ENCODE peak calls at places on chromosomes 2 and 18, in six cellular contexts. One of them, this sample, is unnamed.
A peak's percentile ranks its signal among the peaks of the same experiment; 100 is the strongest.

GRCh38 chr18:23609390-23610008 is 23.2 kb upstream of the NPC1 start:
- DNase-seq in HCT116: no peak
- DNase-seq in colonic mucosa: no peak
- DNase-seq in astrocyte: no peak
- DNase-seq in mesendoderm: peak; percentile 78
- DNase-seq in adrenal gland: no peak
- DNase-seq in this sample: no peak

GRCh38 chr18:2146092-2146491 is 425.2 kb downstream of the METTL4 start:
- DNase-seq in HCT116: no peak
- DNase-seq in colonic mucosa: no peak
- DNase-seq in astrocyte: no peak
- DNase-seq in mesendoderm: no peak
- DNase-seq in adrenal gland: no peak
- DNase-seq in this sample: no peak

GRCh38 chr2:1848599-1848995 is 104.3 kb upstream of the PXDN start:
- DNase-seq in HCT116: no peak
- DNase-seq in colonic mucosa: no peak
- DNase-seq in astrocyte: no peak
- DNase-seq in mesendoderm: no peak
- DNase-seq in adrenal gland: no peak
- DNase-seq in this sample: no peak

GRCh38 chr2:182559623-182560022 is 132.8 kb upstream of the PDE1A start:
- DNase-seq in HCT116: peak; percentile 4
- DNase-seq in colonic mucosa: no peak
- DNase-seq in astrocyte: peak; percentile 25
- DNase-seq in mesendoderm: no peak
- DNase-seq in adrenal gland: no peak
- DNase-seq in this sample: no peak

GRCh38 chr2:71669058-71669456 is 215.7 kb downstream of the DYSF start:
- DNase-seq in HCT116: no peak
- DNase-seq in colonic mucosa: no peak
- DNase-seq in astrocyte: no peak
- DNase-seq in mesendoderm: no peak
- DNase-seq in adrenal gland: no peak
- DNase-seq in this sample: no peak

GRCh38 chr18:57921708-57922107 is 118.6 kb upstream of the ATP8B1 start:
- DNase-seq in HCT116: peak; percentile 23
- DNase-seq in colonic mucosa: no peak
- DNase-seq in astrocyte: no peak
- DNase-seq in mesendoderm: peak; percentile 27
- DNase-seq in adrenal gland: no peak
- DNase-seq in this sample: no peak

GRCh38 chr2:171318463-171318934 is 115.3 kb downstream of the METTL8 start:
- DNase-seq in HCT116: no peak
- DNase-seq in colonic mucosa: no peak
- DNase-seq in astrocyte: peak; percentile 26
- DNase-seq in mesendoderm: peak; percentile 77
- DNase-seq in adrenal gland: peak; percentile 28
- DNase-seq in this sample: peak; percentile 33

GRCh38 chr2:113974727-113975126 is 84.8 kb downstream of the ACTR3 start:
- DNase-seq in HCT116: no peak
- DNase-seq in colonic mucosa: no peak
- DNase-seq in astrocyte: no peak
- DNase-seq in mesendoderm: no peak
- DNase-seq in adrenal gland: no peak
- DNase-seq in this sample: no peak

GRCh38 chr2:129611456-129611855 is 368.0 kb upstream of the RAB6C start:
- DNase-seq in HCT116: no peak
- DNase-seq in colonic mucosa: no peak
- DNase-seq in astrocyte: no peak
- DNase-seq in mesendoderm: peak; percentile 13
- DNase-seq in adrenal gland: no peak
- DNase-seq in this sample: no peak

GRCh38 chr2:26562811-26563645 is 78.1 kb downstream of the CIB4 start:
- DNase-seq in HCT116: peak; percentile 29
- DNase-seq in colonic mucosa: peak; percentile 63
- DNase-seq in astrocyte: peak; percentile 52
- DNase-seq in mesendoderm: no peak
- DNase-seq in adrenal gland: no peak
- DNase-seq in this sample: no peak

GRCh38 chr18:13613591-13614317 is 112.6 kb downstream of the FAM210A start:
- DNase-seq in HCT116: no peak
- DNase-seq in colonic mucosa: no peak
- DNase-seq in astrocyte: no peak
- DNase-seq in mesendoderm: no peak
- DNase-seq in adrenal gland: no peak
- DNase-seq in this sample: no peak

GRCh38 chr2:63604666-63605065 is 15.9 kb downstream of the MDH1 start:
- DNase-seq in HCT116: no peak
- DNase-seq in colonic mucosa: no peak
- DNase-seq in astrocyte: no peak
- DNase-seq in mesendoderm: peak; percentile 40
- DNase-seq in adrenal gland: no peak
- DNase-seq in this sample: no peak

GRCh38 chr2:99376254-99376864 is 39.2 kb downstream of the EIF5B start:
- DNase-seq in HCT116: no peak
- DNase-seq in colonic mucosa: no peak
- DNase-seq in astrocyte: no peak
- DNase-seq in mesendoderm: no peak
- DNase-seq in adrenal gland: no peak
- DNase-seq in this sample: no peak

GRCh38 chr18:48538531-48539405 is at the start of gene CTIF:
- DNase-seq in HCT116: peak; percentile 91
- DNase-seq in colonic mucosa: peak; percentile 97
- DNase-seq in astrocyte: peak; percentile 95
- DNase-seq in mesendoderm: peak; percentile 100
- DNase-seq in adrenal gland: peak; percentile 96
- DNase-seq in this sample: peak; percentile 98

GRCh38 chr2:237120956-237121720 is 35.4 kb downstream of the COPS8 start:
- DNase-seq in HCT116: no peak
- DNase-seq in colonic mucosa: no peak
- DNase-seq in astrocyte: no peak
- DNase-seq in mesendoderm: no peak
- DNase-seq in adrenal gland: no peak
- DNase-seq in this sample: no peak

GRCh38 chr2:127145255-127145899 is 38.4 kb upstream of the BIN1 start:
- DNase-seq in HCT116: no peak
- DNase-seq in colonic mucosa: no peak
- DNase-seq in astrocyte: peak; percentile 55
- DNase-seq in mesendoderm: no peak
- DNase-seq in adrenal gland: no peak
- DNase-seq in this sample: no peak

GRCh38 chr2:46337208-46337994 is 40.2 kb downstream of the EPAS1 start:
- DNase-seq in HCT116: no peak
- DNase-seq in colonic mucosa: no peak
- DNase-seq in astrocyte: no peak
- DNase-seq in mesendoderm: no peak
- DNase-seq in adrenal gland: no peak
- DNase-seq in this sample: no peak

GRCh38 chr2:196601430-196602306 is 37.8 kb upstream of the CCDC150 start:
- DNase-seq in HCT116: peak; percentile 87
- DNase-seq in colonic mucosa: no peak
- DNase-seq in astrocyte: peak; percentile 95
- DNase-seq in mesendoderm: peak; percentile 52
- DNase-seq in adrenal gland: peak; percentile 44
- DNase-seq in this sample: peak; percentile 76

GRCh38 chr2:111617804-111618576 is 266.0 kb downstream of the ANAPC1 start:
- DNase-seq in HCT116: peak; percentile 34
- DNase-seq in colonic mucosa: no peak
- DNase-seq in astrocyte: no peak
- DNase-seq in mesendoderm: no peak
- DNase-seq in adrenal gland: no peak
- DNase-seq in this sample: no peak

GRCh38 chr2:65566617-65567016 is 134.2 kb upstream of the SPRED2 start:
- DNase-seq in HCT116: no peak
- DNase-seq in colonic mucosa: no peak
- DNase-seq in astrocyte: no peak
- DNase-seq in mesendoderm: peak; percentile 74
- DNase-seq in adrenal gland: no peak
- DNase-seq in this sample: no peak

DNA sequence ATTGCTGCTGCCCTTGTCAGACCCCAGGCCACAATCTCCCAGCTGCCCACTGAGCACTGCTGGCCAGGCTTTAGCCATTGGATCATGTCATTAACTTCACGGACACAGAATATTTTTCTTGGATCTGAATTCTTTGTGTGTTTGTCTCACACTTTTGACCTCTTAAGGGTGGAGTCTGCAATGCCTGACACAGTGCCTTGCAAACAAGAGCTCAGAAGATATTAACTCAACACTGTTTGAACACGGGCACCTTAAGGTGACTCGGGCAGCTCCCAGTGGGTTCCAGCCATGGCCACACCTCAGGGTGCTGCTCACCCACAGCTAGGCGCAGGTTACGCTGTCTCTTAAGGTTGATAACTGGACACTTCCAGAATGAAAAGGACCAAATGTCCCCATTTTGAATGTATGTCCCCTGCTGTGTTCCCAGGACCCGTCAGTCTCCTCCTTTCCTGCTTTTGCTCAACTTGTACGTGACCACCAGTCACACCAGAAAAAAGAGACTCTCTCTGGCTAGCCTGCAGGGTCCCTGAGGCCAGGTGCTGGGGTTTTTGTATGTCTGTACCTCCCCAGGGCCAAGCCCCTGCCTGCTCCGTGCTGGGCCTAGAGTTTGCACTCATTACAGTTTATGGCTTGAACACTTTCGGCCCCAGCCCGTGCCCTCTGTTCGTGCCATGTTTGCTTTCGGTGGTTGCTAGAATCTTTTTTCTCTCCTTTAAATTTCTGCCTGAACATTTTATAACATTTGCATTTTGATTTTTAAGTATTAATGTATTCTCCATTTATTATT is 33.4 kb upstream of the TMEM131 start:
- DNase-seq in HCT116: no peak
- DNase-seq in colonic mucosa: no peak
- DNase-seq in astrocyte: no peak
- DNase-seq in mesendoderm: no peak
- DNase-seq in adrenal gland: no peak
- DNase-seq in this sample: no peak
- H3K4me1 ChIP-seq in HCT116: no peaks in the 10 kb centered on the region
- H3K4me1 ChIP-seq in colonic mucosa: no peaks in the 10 kb centered on the region
- H3K4me1 ChIP-seq in astrocyte: peaks cover 19% of the 10 kb centered on the region
- H3K4me1 ChIP-seq in mesendoderm: peaks cover 33% of the 10 kb centered on the region
- H3K4me1 ChIP-seq in adrenal gland: no peaks in the 10 kb centered on the region
- H3K4me1 ChIP-seq in this sample: no peaks in the 10 kb centered on the region

DNA sequence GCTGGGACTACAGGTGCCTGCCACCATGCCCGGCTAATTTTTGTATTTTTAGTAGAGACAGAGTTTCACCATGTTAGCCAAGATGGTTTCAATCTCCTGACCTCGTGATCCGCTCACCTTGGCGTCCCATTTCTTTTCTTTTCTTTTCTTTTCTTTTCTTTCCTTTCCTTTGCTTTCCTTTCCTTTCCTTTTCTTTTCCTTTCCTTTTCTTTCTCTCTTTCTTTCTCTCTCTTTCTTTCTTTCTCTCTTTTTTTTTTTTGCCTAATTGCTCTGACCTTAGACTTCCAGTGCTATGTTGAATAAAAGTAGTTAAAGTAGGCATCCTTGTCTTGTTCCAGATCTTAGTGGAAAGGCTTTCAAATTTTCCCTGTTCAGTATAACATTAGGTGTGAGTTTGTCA is 41.0 kb upstream of the REEP1 start:
- DNase-seq in HCT116: no peak
- DNase-seq in colonic mucosa: no peak
- DNase-seq in astrocyte: no peak
- DNase-seq in mesendoderm: no peak
- DNase-seq in adrenal gland: no peak
- DNase-seq in this sample: no peak
- H3K4me1 ChIP-seq in HCT116: no peaks in the 10 kb centered on the region
- H3K4me1 ChIP-seq in colonic mucosa: no peaks in the 10 kb centered on the region
- H3K4me1 ChIP-seq in astrocyte: no peaks in the 10 kb centered on the region
- H3K4me1 ChIP-seq in mesendoderm: no peaks in the 10 kb centered on the region
- H3K4me1 ChIP-seq in adrenal gland: no peaks in the 10 kb centered on the region
- H3K4me1 ChIP-seq in this sample: peaks cover 10% of the 10 kb centered on the region

GRCh38 chr18:35047697-35048292 is 6.6 kb downstream of the MAPRE2 start:
- DNase-seq in HCT116: no peak
- DNase-seq in colonic mucosa: no peak
- DNase-seq in astrocyte: no peak
- DNase-seq in mesendoderm: no peak
- DNase-seq in adrenal gland: no peak
- DNase-seq in this sample: no peak
- H3K4me1 ChIP-seq in HCT116: no peaks in the 10 kb centered on the region
- H3K4me1 ChIP-seq in colonic mucosa: no peaks in the 10 kb centered on the region
- H3K4me1 ChIP-seq in astrocyte: peaks cover 18% of the 10 kb centered on the region
- H3K4me1 ChIP-seq in mesendoderm: peaks cover 5% of the 10 kb centered on the region
- H3K4me1 ChIP-seq in adrenal gland: peaks cover 53% of the 10 kb centered on the region
- H3K4me1 ChIP-seq in this sample: peaks cover 42% of the 10 kb centered on the region

DNA sequence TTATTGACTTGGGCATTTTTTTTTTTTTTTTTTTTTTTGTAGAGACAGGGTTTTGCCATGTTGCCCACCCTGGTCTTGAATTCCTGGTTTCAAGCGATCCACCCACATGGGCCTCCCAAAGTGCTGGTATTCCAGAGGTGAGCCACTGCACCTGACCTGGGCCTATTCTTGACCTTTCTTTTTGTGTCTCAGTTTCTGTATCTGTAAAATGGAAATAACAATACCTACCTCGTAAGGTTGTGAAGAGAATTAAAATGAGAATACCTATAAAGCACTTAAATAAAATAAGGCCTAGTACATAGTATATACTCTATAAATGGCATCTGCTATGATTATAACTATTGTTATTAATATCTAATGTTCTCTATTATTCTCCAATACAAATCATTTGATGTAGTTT is 15.7 kb downstream of the MAP4K3 start:
- DNase-seq in HCT116: no peak
- DNase-seq in colonic mucosa: no peak
- DNase-seq in astrocyte: no peak
- DNase-seq in mesendoderm: no peak
- DNase-seq in adrenal gland: no peak
- DNase-seq in this sample: no peak
- H3K4me1 ChIP-seq in HCT116: peaks cover 16% of the 10 kb centered on the region
- H3K4me1 ChIP-seq in colonic mucosa: no peaks in the 10 kb centered on the region
- H3K4me1 ChIP-seq in astrocyte: peaks cover 3% of the 10 kb centered on the region
- H3K4me1 ChIP-seq in mesendoderm: peaks cover 3% of the 10 kb centered on the region
- H3K4me1 ChIP-seq in adrenal gland: peaks cover 12% of the 10 kb centered on the region
- H3K4me1 ChIP-seq in this sample: peaks cover 39% of the 10 kb centered on the region

GRCh38 chr2:10475811-10476660 is 27.9 kb upstream of the ODC1 start:
- DNase-seq in HCT116: no peak
- DNase-seq in colonic mucosa: no peak
- DNase-seq in astrocyte: no peak
- DNase-seq in mesendoderm: no peak
- DNase-seq in adrenal gland: no peak
- DNase-seq in this sample: no peak
- H3K4me1 ChIP-seq in HCT116: no peaks in the 10 kb centered on the region
- H3K4me1 ChIP-seq in colonic mucosa: no peaks in the 10 kb centered on the region
- H3K4me1 ChIP-seq in astrocyte: peaks cover 2% of the 10 kb centered on the region
- H3K4me1 ChIP-seq in mesendoderm: peaks cover 14% of the 10 kb centered on the region
- H3K4me1 ChIP-seq in adrenal gland: no peaks in the 10 kb centered on the region
- H3K4me1 ChIP-seq in this sample: no peaks in the 10 kb centered on the region